ENCODE peak calls at places on chromosomes 7 and 10, in five cellular contexts. Z is testis, J is Peyer's patch, T is stomach, E is ovary. U is an unnamed sample.

GRCh38 chr10:104255244-104255981 is 721 bp downstream of the GSTO1 start:
- DNase-seq in Z (no peak), J (no peak), T (no peak), E (no peak), U (no peak)

GRCh38 chr7:71457881-71458590 is 326.1 kb downstream of the GALNT17 start:
- DNase-seq in Z (no peak), J (no peak), T (no peak), E (no peak), U (no peak)

GRCh38 chr7:13742719-13743640 is 246.5 kb downstream of the ETV1 start:
- DNase-seq in Z (peak), J (no peak), T (peak), E (no peak), U (peak)

GRCh38 chr10:94210465-94211186 is 152.1 kb downstream of the NOC3L start:
- DNase-seq in Z (peak), J (no peak), T (no peak), E (peak), U (no peak)

GRCh38 chr10:63464402-63465292 is 1.1 kb downstream of the JMJD1C start:
- DNase-seq in Z (peak), J (no peak), T (no peak), E (no peak), U (no peak)

GRCh38 chr7:99372275-99373085 is 2.0 kb upstream of the ARPC1B start:
- DNase-seq in Z (peak), J (no peak), T (peak), E (peak), U (peak)

GRCh38 chr7:78073470-78074382 is 275.2 kb downstream of the PHTF2 start:
- DNase-seq in Z (no peak), J (no peak), T (no peak), E (no peak), U (no peak)

GRCh38 chr10:59885430-59886134 is 20.8 kb downstream of the CCDC6 start:
- DNase-seq in Z (no peak), J (peak), T (no peak), E (no peak), U (no peak)

GRCh38 chr7:31986878-31987518 is 83.2 kb downstream of the PDE1C start:
- DNase-seq in Z (no peak), J (no peak), T (no peak), E (no peak), U (no peak)

GRCh38 chr10:33010132-33011037 is 52.4 kb upstream of the ITGB1 start:
- DNase-seq in Z (no peak), J (no peak), T (no peak), E (no peak), U (peak)

GRCh38 chr7:14834456-14834855 is 68.1 kb downstream of the DGKB start:
- DNase-seq in Z (no peak), J (no peak), T (no peak), E (no peak), U (no peak)

GRCh38 chr10:49139000-49139865 is 5.4 kb upstream of the FAM170B start:
- DNase-seq in Z (no peak), J (no peak), T (no peak), E (peak), U (no peak)

GRCh38 chr7:107045195-107045960 is 873 bp downstream of the PRKAR2B start:
- DNase-seq in Z (no peak), J (no peak), T (no peak), E (no peak), U (no peak)

GRCh38 chr10:74825371-74826141 is 844 bp upstream of the KAT6B start:
- DNase-seq in Z (peak), J (no peak), T (peak), E (no peak), U (no peak)

GRCh38 chr10:23192396-23192740 is 256 bp downstream of the PTF1A start:
- DNase-seq in Z (no peak), J (no peak), T (no peak), E (no peak), U (no peak)

DNA sequence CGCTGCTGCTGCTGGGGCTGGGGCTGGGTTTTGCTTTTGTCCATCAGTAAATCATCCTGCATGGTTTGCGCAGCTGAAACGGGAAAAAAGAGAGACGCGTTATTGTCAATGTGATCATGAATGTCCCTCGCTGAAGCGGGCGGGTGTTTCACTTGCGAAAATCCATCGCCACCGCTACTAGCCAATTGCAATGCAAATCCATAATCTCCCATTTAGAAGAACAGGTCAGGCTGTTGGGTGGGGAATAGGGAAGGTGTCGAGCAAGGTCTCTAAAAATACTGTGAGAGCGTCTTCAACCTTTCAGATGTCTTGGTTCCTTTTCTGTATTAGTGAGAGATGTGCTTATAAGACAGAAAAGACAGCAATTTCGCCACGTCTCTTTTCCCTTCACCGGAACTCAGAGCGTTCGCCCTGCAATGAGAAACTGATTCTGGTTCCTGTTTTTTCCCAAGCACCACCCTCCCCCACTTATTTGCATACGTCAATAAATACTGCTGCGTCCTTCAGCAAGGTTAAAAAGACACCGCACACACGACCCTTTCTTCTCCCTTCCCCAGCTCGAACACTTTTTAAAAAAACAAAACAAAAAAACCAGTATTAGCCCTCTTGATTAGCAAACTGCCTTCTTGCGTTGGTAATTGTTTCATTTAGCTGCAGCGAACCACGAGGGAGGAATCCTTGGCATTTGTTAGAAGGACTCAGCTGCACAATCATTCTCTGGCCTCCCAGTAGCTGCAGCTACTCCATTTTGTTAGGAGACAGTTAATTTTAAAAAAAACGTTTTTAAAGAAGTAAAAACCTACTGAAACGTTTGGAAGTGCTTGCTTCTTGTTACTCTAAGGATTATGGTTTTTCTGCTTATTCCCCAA is 50.4 kb downstream of the CPEB3 start:
- DNase-seq in Z (peak), J (peak), T (peak), E (peak), U (peak)
- TF ChIP-seq POLR2A in Z (no peak), J (peak), T (no peak), E (peak), U (peak)

GRCh38 chr10:99292159-99292558 is 37.0 kb upstream of the CNNM1 start:
- DNase-seq in Z (no peak), J (no peak), T (no peak), E (no peak), U (peak)
- H3K27ac ChIP-seq in Z (no peak), J (no peak), T (no peak), E (no peak), U (no peak)

DNA sequence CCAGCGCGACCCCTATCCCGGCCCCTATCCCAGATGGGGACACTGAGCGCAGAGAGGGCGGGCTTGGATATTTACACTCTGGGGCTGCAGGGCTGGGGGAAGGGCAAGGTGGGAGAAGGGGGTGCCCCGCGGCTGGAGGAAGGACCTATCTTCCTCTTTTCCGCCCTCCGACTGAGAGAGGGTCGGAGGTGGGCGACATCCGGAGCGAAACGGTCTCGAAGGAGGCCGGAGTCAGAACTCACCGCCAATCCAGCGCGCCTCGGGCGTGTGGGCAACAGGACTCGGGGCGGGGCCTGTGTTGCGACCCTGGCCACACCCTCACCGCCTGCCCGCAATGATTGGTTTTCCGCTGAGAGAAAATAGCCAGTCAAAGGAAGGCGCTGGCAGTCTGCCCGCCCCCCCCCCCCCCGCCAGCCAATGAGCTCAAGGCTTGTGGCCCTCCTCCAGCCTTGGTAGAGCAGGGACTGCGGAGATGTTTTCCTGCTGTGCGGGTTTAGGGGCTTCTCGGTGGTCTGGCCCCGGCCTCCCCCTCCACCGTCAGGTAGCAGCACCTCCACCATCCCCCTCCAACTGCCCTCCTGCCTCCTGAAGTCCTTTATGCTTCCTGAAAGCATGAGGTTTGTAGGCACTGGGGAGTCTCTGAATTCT is at the start of gene METTL27:
- DNase-seq in Z (peak), J (peak), T (peak), E (peak), U (peak)
- TF ChIP-seq POLR2A in Z (no peak), J (peak), T (no peak), E (peak), U (peak)

GRCh38 chr10:5941579-5941978 is 35.8 kb downstream of the IL15RA start:
- DNase-seq in Z (no peak), J (no peak), T (no peak), E (no peak), U (no peak)
- H3K27ac ChIP-seq in Z (no peak), J (no peak), T (peak), E (no peak), U (peak)

GRCh38 chr7:519429-519973 is at the start of gene PDGFA:
- DNase-seq in Z (no peak), J (no peak), T (peak), E (no peak), U (peak)

GRCh38 chr7:519974-520458 is 370 bp upstream of the PDGFA start:
- DNase-seq in Z (no peak), J (no peak), T (peak), E (no peak), U (peak)

GRCh38 chr7:517848-518629 is 1.6 kb downstream of the PDGFA start:
- DNase-seq in Z (peak), J (no peak), T (peak), E (peak), U (peak)

GRCh38 chr7:520503-521161 is 986 bp upstream of the PDGFA start:
- DNase-seq in Z (peak), J (no peak), T (no peak), E (no peak), U (peak)

DNA sequence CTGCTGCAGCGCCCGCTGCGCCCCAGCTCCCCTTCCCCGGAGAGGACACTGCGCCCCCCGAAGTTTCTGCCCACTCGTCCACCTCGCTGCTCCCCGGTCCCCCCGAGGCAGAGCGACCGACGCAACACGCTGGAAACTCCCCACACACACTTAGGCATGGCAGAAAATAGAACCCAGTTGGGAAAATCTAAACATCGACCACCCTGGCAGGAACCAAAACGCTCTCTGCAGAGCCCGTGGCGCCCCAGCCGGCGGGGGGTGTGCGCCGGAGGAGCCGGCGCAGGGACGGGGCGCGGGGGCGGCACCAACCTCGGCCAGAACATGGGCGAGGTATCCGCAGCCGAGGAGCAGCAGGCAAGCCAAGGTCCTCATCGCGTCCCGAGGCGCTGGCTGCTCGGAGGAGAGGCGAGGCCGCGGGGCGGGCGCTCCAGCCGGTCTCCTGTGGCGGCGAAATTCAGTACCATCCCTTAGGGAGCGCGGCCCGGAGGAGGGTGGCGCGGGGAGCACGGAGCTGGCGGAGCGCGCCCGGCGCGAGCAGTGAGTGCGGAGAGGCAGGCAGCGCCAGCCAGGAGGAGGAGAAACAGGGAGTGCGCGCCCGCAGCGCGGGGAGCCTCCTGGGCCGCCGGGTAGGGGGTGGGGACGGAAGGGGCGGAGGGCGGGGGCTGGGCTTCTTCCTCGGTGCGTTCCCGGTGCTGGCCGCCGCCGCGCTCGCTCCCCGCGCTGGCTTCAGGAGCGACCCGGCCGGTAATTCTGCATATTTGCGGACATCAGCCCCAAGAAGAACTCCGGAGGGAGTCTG is 817 bp downstream of the PDGFA start:
- DNase-seq in Z (peak), J (peak), T (peak), E (peak), U (peak)
- TF ChIP-seq POLR2A in Z (no peak), J (peak), T (no peak), E (no peak), U (peak)

DNA sequence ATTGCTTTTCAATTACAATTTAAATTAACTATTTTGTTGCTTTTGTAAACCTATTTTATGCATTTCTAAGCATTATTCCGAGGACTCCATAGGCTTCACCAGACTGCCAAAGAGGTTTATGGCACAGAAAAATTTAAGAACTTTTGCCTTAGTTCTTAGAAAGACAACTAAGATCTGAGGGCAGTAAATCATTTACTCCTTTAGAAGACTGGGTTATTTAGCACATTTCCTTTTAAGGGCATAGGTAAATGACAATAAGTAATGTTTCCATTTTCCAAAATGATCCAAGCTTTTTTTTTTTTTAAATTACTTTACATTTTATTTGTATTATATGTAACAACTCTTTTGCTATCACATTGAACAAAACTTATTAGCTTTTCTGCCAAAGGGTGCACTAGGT is 15.0 kb upstream of the STEAP4 start:
- DNase-seq in Z (no peak), J (no peak), T (no peak), E (no peak), U (no peak)
- H3K27ac ChIP-seq in Z (no peak), J (no peak), T (no peak), E (no peak), U (no peak)

GRCh38 chr10:97676770-97677581 is 10.1 kb downstream of the AVPI1 start:
- DNase-seq in Z (peak), J (peak), T (peak), E (peak), U (peak)
- TF ChIP-seq POLR2A in Z (no peak), J (no peak), T (no peak), E (no peak), U (no peak)

U was measured in body of pancreas.